ENCODE peak calls at places on chromosomes 13 and 19, in four cellular contexts. Q, H, N and M are unnamed samples.

GRCh38 chr13:82636119-82636518 is 1246.2 kb downstream of the SLITRK1 start:
- DNase-seq in Q (no peak), H (peak), N (no peak), M (no peak)

GRCh38 chr13:59673301-59673700 is 490.4 kb downstream of the DIAPH3 start:
- DNase-seq in Q (no peak), H (peak), N (no peak), M (no peak)

GRCh38 chr19:46190489-46190888 is 39.1 kb upstream of the IGFL1 start:
- DNase-seq in Q (no peak), H (no peak), N (no peak), M (no peak)

GRCh38 chr13:93882086-93882651 is 597.3 kb downstream of the DCT start:
- DNase-seq in Q (no peak), H (peak), N (no peak), M (no peak)

GRCh38 chr19:44587863-44588752 is 25.3 kb upstream of the IGSF23 start:
- DNase-seq in Q (no peak), H (peak), N (no peak), M (no peak)

GRCh38 chr19:15022752-15023151 is 26.5 kb upstream of the CASP14 start:
- DNase-seq in Q (no peak), H (no peak), N (no peak), M (no peak)

GRCh38 chr19:3771033-3771905 is 759 bp downstream of the RAX2 start:
- DNase-seq in Q (no peak), H (no peak), N (no peak), M (no peak)

GRCh38 chr19:46990998-46991676 is 28.5 kb upstream of the NPAS1 start:
- DNase-seq in Q (peak), H (peak), N (peak), M (peak)

GRCh38 chr19:51272183-51272817 is 21.4 kb downstream of the SIGLECL1 start:
- DNase-seq in Q (no peak), H (no peak), N (no peak), M (no peak)

GRCh38 chr13:21526707-21527454 is 67.8 kb upstream of the ZDHHC20 start:
- DNase-seq in Q (no peak), H (no peak), N (no peak), M (no peak)

GRCh38 chr13:95452376-95452775 is 100.1 kb upstream of the CLDN10 start:
- DNase-seq in Q (no peak), H (no peak), N (no peak), M (no peak)

GRCh38 chr13:32426981-32427851 is 714 bp downstream of the N4BP2L1 start:
- DNase-seq in Q (peak), H (peak), N (peak), M (peak)

GRCh38 chr13:42129033-42129432 is 80.6 kb downstream of the DGKH start:
- DNase-seq in Q (no peak), H (no peak), N (no peak), M (no peak)

GRCh38 chr13:40352807-40353562 is 313.5 kb downstream of the FOXO1 start:
- DNase-seq in Q (peak), H (no peak), N (no peak), M (no peak)

GRCh38 chr19:19860756-19861390 is 4.8 kb upstream of the ZNF253 start:
- DNase-seq in Q (peak), H (no peak), N (no peak), M (no peak)

GRCh38 chr19:21133633-21134032 is 8.2 kb upstream of the ZNF431 start:
- DNase-seq in Q (no peak), H (no peak), N (peak), M (no peak)

GRCh38 chr19:56692496-56692895 is 20.9 kb upstream of the ZNF835 start:
- DNase-seq in Q (no peak), H (no peak), N (peak), M (no peak)

GRCh38 chr13:113016526-113017295 is 47.7 kb downstream of the MCF2L start:
- DNase-seq in Q (no peak), H (no peak), N (no peak), M (no peak)

GRCh38 chr19:13153627-13154240 is 3.5 kb downstream of the IER2 start:
- DNase-seq in Q (peak), H (no peak), N (no peak), M (peak)
- TF ChIP-seq CTCF in Q (peak), H (no peak), N (no peak), M (no peak)

GRCh38 chr13:101512650-101513049 is 60.2 kb downstream of the ITGBL1 start:
- DNase-seq in Q (no peak), H (no peak), N (no peak), M (no peak)

GRCh38 chr13:101515504-101515903 is 63.0 kb downstream of the ITGBL1 start:
- DNase-seq in Q (no peak), H (no peak), N (no peak), M (no peak)

GRCh38 chr13:101514100-101514499 is 61.6 kb downstream of the ITGBL1 start:
- DNase-seq in Q (no peak), H (no peak), N (no peak), M (no peak)

GRCh38 chr13:101516262-101516661 is 63.8 kb downstream of the ITGBL1 start:
- DNase-seq in Q (no peak), H (no peak), N (no peak), M (no peak)

GRCh38 chr13:101514695-101515275 is 62.3 kb downstream of the ITGBL1 start:
- DNase-seq in Q (peak), H (peak), N (peak), M (peak)
- TF ChIP-seq CTCF in Q (peak), H (peak), N (peak), M (peak)

DNA sequence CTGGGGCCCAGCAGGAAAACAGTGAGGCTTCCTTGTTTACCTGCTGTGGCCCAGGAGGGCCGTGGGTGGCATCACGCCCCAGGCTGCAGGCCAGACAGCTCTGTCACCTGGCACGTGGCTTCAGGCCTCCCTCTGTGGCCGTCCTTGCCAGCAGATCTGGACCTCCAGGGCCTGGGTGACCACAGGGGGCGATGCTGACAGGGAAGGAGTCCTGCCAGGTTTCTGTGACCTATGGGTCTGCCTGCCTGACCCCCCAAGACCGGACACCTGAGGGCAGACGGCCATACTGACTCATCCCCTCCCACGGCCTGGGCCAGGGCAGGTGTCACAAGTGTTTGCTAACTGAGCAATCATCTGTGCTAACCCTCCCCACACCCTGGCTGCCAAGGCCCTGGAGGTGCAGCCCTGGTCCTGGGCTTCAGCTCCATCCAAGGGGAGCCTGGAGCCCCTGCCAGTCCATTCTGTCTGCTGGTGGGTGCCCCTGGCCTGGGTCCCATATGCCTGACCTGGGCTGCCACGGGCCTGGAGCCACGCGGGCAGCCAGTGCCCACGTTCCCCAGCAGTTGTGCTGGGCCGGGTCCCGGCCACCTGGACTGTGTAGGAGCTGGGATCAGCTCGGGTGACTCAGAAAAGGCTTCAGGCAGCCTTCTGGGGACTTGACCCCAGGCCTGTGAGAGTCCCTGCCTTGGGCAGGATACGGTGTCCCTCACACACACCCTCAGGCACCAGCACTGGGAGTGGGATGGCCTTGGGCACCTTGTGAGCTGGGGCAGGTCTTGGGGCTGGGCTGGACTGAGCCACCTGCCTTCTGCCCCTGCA is 3.7 kb downstream of the CDC34 start:
- DNase-seq in Q (no peak), H (no peak), N (no peak), M (no peak)
- TF ChIP-seq CTCF in Q (no peak), H (peak), N (no peak), M (no peak)

GRCh38 chr13:107373551-107373950 is 805.6 kb upstream of the ARGLU1 start:
- DNase-seq in Q (peak), H (peak), N (no peak), M (no peak)
- TF ChIP-seq CTCF in Q (peak), H (peak), N (peak), M (peak)

DNA sequence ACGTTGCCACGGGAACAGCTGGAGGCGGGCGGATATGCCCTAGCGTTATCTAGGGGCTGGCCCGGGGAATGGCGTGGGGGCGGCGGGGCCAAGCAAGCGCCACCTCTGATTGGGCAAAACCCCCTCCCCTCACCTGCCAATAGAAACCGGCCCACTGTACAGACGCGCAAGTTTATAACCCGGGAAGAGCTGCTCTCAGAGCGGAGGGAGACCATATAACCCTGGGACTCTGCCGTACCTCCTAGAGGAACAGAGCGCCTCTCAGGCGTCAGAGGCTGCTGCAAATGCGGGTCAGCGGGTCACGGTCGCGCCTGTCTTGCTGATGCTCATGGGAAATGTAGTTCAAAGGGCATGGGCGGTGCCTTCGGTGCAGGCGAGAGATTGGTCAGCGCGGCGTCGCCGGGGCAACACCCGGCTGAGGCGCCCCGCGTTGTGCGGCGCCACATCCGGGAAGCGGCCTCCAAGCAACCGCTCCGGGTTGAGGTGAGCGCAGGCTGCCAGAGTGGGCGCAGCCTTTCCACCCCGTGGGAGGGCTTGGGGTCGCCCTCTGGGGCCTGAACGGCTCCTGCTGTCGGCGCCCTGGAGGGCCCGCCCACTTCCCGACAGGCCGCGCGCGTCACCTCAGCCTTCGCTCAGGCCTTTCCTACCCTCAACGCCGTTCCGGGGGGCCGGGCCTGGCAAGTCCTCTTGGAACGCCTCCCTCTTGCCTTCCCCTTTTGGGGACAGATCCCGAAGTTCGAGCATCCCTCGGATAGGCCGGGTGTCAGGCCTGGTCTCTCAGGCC is at the start of gene ZNF446:
- DNase-seq in Q (peak), H (peak), N (peak), M (peak)
- TF ChIP-seq CTCF in Q (no peak), H (no peak), N (no peak), M (no peak)

GRCh38 chr19:54391589-54392061 is 23.6 kb upstream of the TTYH1 start:
- DNase-seq in Q (no peak), H (no peak), N (no peak), M (no peak)
- TF ChIP-seq CTCF in Q (no peak), H (no peak), N (peak), M (no peak)

GRCh38 chr19:32337176-32337808 is 8.1 kb upstream of the ZNF507 start:
- DNase-seq in Q (peak), H (no peak), N (no peak), M (no peak)

GRCh38 chr19:32339988-32340874 is 5.2 kb upstream of the ZNF507 start:
- DNase-seq in Q (peak), H (peak), N (peak), M (peak)

GRCh38 chr19:32333227-32333626 is 12.2 kb upstream of the ZNF507 start:
- DNase-seq in Q (no peak), H (no peak), N (no peak), M (no peak)

GRCh38 chr19:32336259-32337111 is 8.9 kb upstream of the ZNF507 start:
- DNase-seq in Q (peak), H (peak), N (no peak), M (no peak)
- TF ChIP-seq CTCF in Q (peak), H (peak), N (no peak), M (no peak)

DNA sequence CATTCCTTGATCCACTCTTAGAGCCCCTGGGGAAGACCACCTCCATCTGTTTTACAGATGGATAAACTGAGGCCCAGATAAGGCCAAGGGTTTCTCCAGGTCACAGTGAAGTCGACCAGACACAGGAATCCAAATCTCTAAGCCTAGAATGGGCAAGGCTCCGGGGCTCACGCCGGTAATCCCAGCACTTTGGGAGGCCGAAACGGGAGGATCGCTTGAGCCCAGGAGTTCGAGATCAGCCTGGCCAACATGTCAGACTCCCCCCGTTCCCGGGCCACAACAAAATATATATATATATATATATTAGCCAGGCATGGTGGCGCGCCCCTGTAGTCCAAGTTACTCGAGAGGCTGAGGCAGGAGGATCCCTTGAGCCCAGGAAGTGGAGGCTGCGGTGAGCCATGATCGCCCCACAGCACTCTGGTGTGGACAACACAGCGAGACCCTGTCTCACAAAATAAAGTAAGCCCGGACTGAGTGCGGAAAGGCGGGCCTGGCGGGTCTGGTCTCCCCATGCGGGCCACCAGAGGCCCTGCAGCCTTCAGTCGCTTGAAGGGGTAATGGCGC is 615 bp upstream of the RPL13A start:
- DNase-seq in Q (no peak), H (no peak), N (no peak), M (no peak)
- TF ChIP-seq CTCF in Q (no peak), H (no peak), N (no peak), M (no peak)

GRCh38 chr19:772730-773436 is 22.0 kb downstream of the MISP start:
- DNase-seq in Q (peak), H (no peak), N (peak), M (peak)

GRCh38 chr19:768424-768823 is 17.5 kb downstream of the MISP start:
- DNase-seq in Q (peak), H (peak), N (no peak), M (no peak)

GRCh38 chr19:769610-770009 is 18.7 kb downstream of the MISP start:
- DNase-seq in Q (no peak), H (no peak), N (no peak), M (no peak)

GRCh38 chr19:772043-772442 is 21.1 kb downstream of the MISP start:
- DNase-seq in Q (no peak), H (no peak), N (no peak), M (no peak)

GRCh38 chr19:771332-771785 is 20.4 kb downstream of the MISP start:
- DNase-seq in Q (peak), H (peak), N (peak), M (peak)
- TF ChIP-seq CTCF in Q (peak), H (peak), N (peak), M (peak)